ENCODE peak calls at places on chromosomes 16 and 17, in nine cellular contexts. U is ovary, S is foreskin fibroblast, K is SK-N-SH, X is uterus, I is astrocyte of the spinal cord, M is fibroblast of mammary gland, Q is psoas muscle, F is IMR-90. W is an unnamed sample.

GRCh38 chr17:49567871-49568694 is 7.6 kb upstream of the NXPH3 start:
- DNase-seq in U (peak), S (peak), K (peak), X (peak), I (peak), M (peak), Q (peak), F (peak), W (peak)

GRCh38 chr16:87384162-87384999 is 805 bp upstream of the FBXO31 start:
- DNase-seq in U (no peak), S (peak), K (peak), X (no peak), I (no peak), M (no peak), Q (peak), F (no peak), W (no peak)

GRCh38 chr16:892536-893255 is 78.1 kb downstream of the LMF1 start:
- DNase-seq in U (no peak), S (no peak), K (no peak), X (no peak), I (no peak), M (no peak), Q (no peak), F (no peak), W (no peak)

GRCh38 chr17:30220414-30220813 is 15.1 kb downstream of the SLC6A4 start:
- DNase-seq in U (no peak), S (no peak), K (no peak), X (no peak), I (no peak), M (no peak), Q (no peak), F (no peak), W (no peak)

GRCh38 chr17:56638536-56639177 is 45.2 kb downstream of the NOG start:
- DNase-seq in U (no peak), S (no peak), K (no peak), X (no peak), I (peak), M (peak), Q (no peak), F (no peak), W (no peak)

GRCh38 chr17:77839324-77840155 is 119.0 kb upstream of the TNRC6C start:
- DNase-seq in U (no peak), S (no peak), K (no peak), X (no peak), I (no peak), M (no peak), Q (no peak), F (no peak), W (no peak)

GRCh38 chr16:3971261-3971660 is 90.7 kb upstream of the CREBBP start:
- DNase-seq in U (no peak), S (peak), K (no peak), X (no peak), I (peak), M (peak), Q (peak), F (peak), W (peak)

GRCh38 chr17:76593338-76593737 is 7.7 kb upstream of the ST6GALNAC2 start:
- DNase-seq in U (no peak), S (no peak), K (no peak), X (no peak), I (no peak), M (no peak), Q (no peak), F (peak), W (no peak)

GRCh38 chr17:57954421-57955182 is 610 bp downstream of the CUEDC1 start:
- DNase-seq in U (peak), S (peak), K (peak), X (peak), I (peak), M (peak), Q (peak), F (peak), W (peak)

GRCh38 chr17:29933379-29933778 is 3.4 kb upstream of the SSH2 start:
- DNase-seq in U (no peak), S (peak), K (no peak), X (no peak), I (peak), M (peak), Q (no peak), F (peak), W (peak)

GRCh38 chr16:2784536-2785100 is 2.7 kb downstream of the PRSS33 start:
- DNase-seq in U (peak), S (no peak), K (no peak), X (peak), I (no peak), M (no peak), Q (no peak), F (no peak), W (no peak)
- H3K4me3 ChIP-seq in U (no peak), S (no peak), K (no peak), X (no peak), I (no peak), M (no peak), Q (peak), F (no peak), W (no peak)

DNA sequence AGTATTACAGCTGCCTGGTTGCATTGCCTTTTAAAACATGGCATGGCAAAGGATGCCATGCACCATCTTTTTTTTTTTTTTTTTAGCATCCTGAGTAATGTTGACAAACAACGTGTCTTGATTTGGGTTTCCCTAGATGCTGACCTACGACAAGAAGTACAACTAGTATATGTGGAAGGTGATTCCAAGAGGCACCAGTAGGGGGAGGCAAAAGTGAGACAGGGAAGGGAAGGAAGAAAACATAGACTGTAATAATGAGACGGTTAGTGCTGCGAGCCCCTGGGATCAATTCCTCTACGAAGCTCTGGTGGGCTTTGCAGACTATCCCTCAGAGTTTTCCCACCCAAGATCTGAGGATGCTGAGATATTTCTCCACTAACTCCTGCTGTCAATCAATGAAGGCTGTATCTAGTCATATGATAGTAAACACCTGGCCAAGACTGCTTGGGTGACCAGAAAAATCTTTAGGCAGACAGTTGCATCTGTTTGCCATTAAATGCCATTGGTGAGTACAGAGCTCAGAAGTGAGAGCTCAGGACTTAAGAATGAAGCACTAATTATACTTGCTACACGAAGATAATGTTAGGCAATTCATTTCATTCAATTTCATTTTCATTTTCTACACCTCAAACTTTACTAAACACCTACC is 458.6 kb upstream of the GOT2 start:
- DNase-seq in U (no peak), S (no peak), K (peak), X (no peak), I (peak), M (peak), Q (no peak), F (peak), W (peak)
- TF ChIP-seq CTCF in U (no peak), S (peak), K (peak), X (no peak), I (peak), M (peak), Q (no peak), F (peak), W (peak)

DNA sequence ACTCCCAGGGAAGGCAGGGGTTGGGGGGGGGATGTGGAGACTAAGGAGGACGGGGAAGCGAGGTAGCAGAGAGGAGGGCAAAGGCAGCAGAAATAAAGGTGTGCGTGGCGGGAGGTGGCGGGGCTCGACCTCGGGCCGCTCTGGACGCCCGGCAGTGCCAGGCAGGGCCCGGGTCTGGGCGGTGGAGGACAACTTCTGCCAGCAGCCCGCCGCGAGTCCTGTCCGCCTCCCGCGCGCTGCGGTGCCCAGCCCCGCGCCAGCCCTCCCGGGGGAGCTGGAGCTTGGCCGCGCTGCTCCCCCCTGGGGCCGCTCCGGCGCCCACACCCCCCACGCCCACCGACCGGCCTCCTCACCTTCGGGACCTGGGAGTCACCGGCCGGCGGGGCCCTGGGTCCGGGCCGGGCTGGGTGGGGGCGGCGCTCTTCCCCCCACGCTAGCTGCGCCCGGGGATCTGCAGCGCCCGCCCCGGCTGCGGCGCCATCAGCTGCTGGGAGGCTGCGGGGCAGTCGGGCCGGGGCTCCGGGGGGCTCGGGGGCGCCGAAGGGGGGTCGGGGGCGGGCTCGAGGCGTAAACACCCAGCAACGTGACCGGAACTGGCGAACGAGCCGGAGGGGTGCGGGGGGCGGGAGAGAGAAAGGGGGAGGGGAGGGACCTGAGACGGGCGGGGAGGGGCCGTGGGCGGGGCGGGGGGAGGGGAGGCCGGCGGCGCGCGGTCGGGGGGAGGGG is at the start of gene CCDC92B:
- DNase-seq in U (no peak), S (no peak), K (peak), X (no peak), I (no peak), M (no peak), Q (no peak), F (no peak), W (no peak)
- H3K4me3 ChIP-seq in U (no peak), S (no peak), K (peak), X (no peak), I (no peak), M (no peak), Q (no peak), F (no peak), W (no peak)

GRCh38 chr16:5604770-5605169 is 507.2 kb upstream of the EEF2KMT start:
- DNase-seq in U (no peak), S (no peak), K (peak), X (no peak), I (no peak), M (no peak), Q (no peak), F (no peak), W (no peak)
- TF ChIP-seq CTCF in U (no peak), S (no peak), K (no peak), X (no peak), I (peak), M (no peak), Q (no peak), F (no peak), W (no peak)

DNA sequence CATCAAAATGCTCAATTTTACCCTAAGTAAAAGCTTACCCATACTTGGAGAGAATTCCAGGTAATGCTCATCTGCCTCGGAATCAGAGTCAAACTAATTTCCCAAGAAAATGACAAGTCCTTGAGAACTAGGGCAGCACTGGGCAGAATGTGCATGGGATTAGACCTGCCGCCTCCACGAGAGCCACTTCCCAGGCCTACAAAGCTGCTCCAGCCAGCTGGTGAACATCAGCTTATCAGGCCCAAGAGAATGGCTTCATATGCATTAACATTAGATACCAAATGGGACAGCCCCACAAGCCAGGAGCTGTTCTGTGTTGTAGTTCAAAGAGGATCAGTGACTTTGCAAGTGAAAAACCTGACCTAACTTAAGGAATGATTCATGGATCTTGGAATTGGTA is 203.2 kb downstream of the CYLD start:
- DNase-seq in U (no peak), S (no peak), K (no peak), X (no peak), I (no peak), M (no peak), Q (no peak), F (no peak), W (no peak)
- H3K4me3 ChIP-seq in U (no peak), S (no peak), K (no peak), X (no peak), I (no peak), M (no peak), Q (no peak), F (no peak), W (no peak)

GRCh38 chr17:80082403-80083135 is 18.8 kb upstream of the GAA start:
- DNase-seq in U (peak), S (peak), K (peak), X (peak), I (peak), M (peak), Q (peak), F (peak), W (peak)
- TF ChIP-seq CTCF in U (peak), S (peak), K (peak), X (peak), I (peak), M (peak), Q (peak), F (peak), W (peak)

GRCh38 chr16:2764718-2765117 is 12.3 kb downstream of the SRRM2 start:
- DNase-seq in U (no peak), S (no peak), K (no peak), X (no peak), I (no peak), M (no peak), Q (no peak), F (no peak), W (no peak)

GRCh38 chr16:2761472-2761871 is 9.0 kb downstream of the SRRM2 start:
- DNase-seq in U (no peak), S (no peak), K (no peak), X (no peak), I (no peak), M (no peak), Q (no peak), F (no peak), W (no peak)

GRCh38 chr16:2762711-2763110 is 10.3 kb downstream of the SRRM2 start:
- DNase-seq in U (no peak), S (no peak), K (no peak), X (no peak), I (no peak), M (no peak), Q (peak), F (no peak), W (no peak)

GRCh38 chr16:2761886-2762583 is 9.6 kb downstream of the SRRM2 start:
- DNase-seq in U (no peak), S (no peak), K (no peak), X (no peak), I (no peak), M (no peak), Q (peak), F (no peak), W (no peak)

DNA sequence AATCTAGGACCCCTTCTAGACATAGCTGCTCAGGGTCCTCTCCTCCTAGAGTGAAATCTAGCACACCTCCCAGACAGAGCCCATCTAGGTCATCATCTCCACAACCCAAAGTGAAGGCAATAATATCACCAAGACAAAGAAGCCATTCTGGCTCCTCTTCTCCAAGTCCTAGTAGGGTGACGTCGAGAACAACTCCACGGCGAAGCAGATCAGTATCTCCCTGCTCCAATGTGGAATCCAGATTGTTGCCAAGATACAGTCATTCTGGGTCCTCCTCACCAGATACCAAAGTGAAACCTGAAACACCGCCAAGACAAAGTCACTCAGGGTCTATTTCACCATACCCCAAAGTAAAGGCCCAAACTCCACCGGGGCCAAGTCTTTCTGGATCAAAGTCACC is 10.7 kb downstream of the SRRM2 start:
- DNase-seq in U (no peak), S (no peak), K (no peak), X (no peak), I (no peak), M (no peak), Q (no peak), F (no peak), W (no peak)
- H3K4me3 ChIP-seq in U (no peak), S (no peak), K (no peak), X (no peak), I (no peak), M (no peak), Q (no peak), F (no peak), W (no peak)

W was measured in cardiac fibroblast.